ENCODE peak calls at places on chromosomes 3 and 15, in four cellular contexts. Y is fibroblast of pulmonary artery, I is mammary epithelial cell, B is endothelial cell. W is an unnamed sample.

GRCh38 chr15:101049282-101049681 is 130.1 kb downstream of the LRRK1 start:
- DNase-seq in Y (no peak), I (no peak), B (no peak), W (no peak)

GRCh38 chr15:58016776-58017175 is 48.7 kb downstream of the ALDH1A2 start:
- DNase-seq in Y (no peak), I (no peak), B (no peak), W (no peak)

GRCh38 chr3:108073712-108074431 is 17.0 kb downstream of the CD47 start:
- DNase-seq in Y (no peak), I (peak), B (no peak), W (no peak)

GRCh38 chr3:78098367-78098766 is 1058.5 kb downstream of the ROBO2 start:
- DNase-seq in Y (no peak), I (no peak), B (no peak), W (no peak)

GRCh38 chr3:52149021-52149420 is 5.2 kb downstream of the POC1A start:
- DNase-seq in Y (no peak), I (no peak), B (no peak), W (no peak)

GRCh38 chr3:155080692-155081091 is 573 bp downstream of the MME start:
- DNase-seq in Y (peak), I (no peak), B (no peak), W (no peak)

GRCh38 chr15:74412159-74412558 is 21.6 kb downstream of the SEMA7A start:
- DNase-seq in Y (no peak), I (no peak), B (no peak), W (no peak)

GRCh38 chr3:72050771-72051170 is 265.8 kb upstream of the PROK2 start:
- DNase-seq in Y (no peak), I (no peak), B (no peak), W (no peak)

GRCh38 chr3:104176706-104177105 is 1190.0 kb upstream of the ALCAM start:
- DNase-seq in Y (no peak), I (no peak), B (no peak), W (no peak)

GRCh38 chr3:130850846-130851245 is 43.0 kb upstream of the ATP2C1 start:
- DNase-seq in Y (peak), I (peak), B (no peak), W (no peak)

GRCh38 chr3:195069501-195070251 is 201.3 kb downstream of the XXYLT1 start:
- DNase-seq in Y (no peak), I (no peak), B (no peak), W (no peak)

GRCh38 chr3:46670891-46671427 is 22.5 kb downstream of the ALS2CL start:
- DNase-seq in Y (no peak), I (no peak), B (no peak), W (no peak)

GRCh38 chr15:88348579-88349255 is 92.2 kb upstream of the NTRK3 start:
- DNase-seq in Y (no peak), I (no peak), B (no peak), W (no peak)
- TF ChIP-seq CTCF in Y (no peak), I (no peak), B (no peak), W (no peak)

GRCh38 chr3:101141135-101141534 is 147.9 kb upstream of the ABI3BP start:
- DNase-seq in Y (no peak), I (no peak), B (no peak), W (no peak)
- TF ChIP-seq CTCF in Y (no peak), I (no peak), B (no peak), W (no peak)

GRCh38 chr15:60646595-60646994 is 167.7 kb upstream of the ICE2 start:
- DNase-seq in Y (no peak), I (no peak), B (no peak), W (no peak)
- TF ChIP-seq CTCF in Y (no peak), I (no peak), B (no peak), W (no peak)

DNA sequence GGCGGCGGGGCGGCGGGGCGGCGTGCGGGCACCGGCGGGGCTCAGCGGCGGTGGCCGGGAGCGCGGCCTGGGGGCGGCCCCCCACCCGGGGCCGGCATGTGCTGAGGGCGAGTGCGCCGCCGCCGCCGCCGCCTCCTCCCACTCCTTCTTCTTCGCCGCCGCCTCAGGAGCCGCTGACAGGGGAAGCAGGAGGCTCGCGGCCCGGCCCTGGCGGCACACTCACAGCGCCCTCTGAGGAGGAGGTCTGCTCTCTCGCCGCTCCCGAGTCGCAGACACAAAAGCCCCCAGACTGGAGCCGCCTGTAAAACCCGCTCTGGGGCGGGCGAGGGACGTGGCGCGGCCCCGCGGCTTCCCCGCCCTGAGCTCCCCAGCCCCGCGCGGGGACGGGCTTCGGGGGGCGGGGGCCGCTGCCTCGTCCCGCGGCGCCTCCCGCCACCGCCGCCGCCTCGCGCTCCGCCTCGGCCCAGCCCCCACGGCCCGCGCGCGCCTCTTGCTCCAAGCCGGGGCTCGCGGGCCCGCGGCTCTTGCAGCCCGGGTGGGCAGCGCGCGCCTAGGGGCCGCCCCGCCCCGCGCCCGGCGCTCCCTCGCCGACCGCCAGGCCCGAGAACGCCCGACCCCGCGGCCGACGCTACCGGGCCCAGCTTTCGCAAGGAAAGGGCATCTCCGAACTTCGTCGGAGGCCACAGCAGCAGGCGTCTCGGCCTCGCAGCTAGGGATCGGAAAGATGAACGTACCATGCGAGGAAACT is at the start of gene PYGO1:
- DNase-seq in Y (peak), I (peak), B (peak), W (peak)
- TF ChIP-seq CTCF in Y (no peak), I (no peak), B (no peak), W (no peak)

GRCh38 chr3:123444744-123445143 is 4.1 kb downstream of the ADCY5 start:
- DNase-seq in Y (no peak), I (no peak), B (no peak), W (no peak)
- TF ChIP-seq CTCF in Y (no peak), I (no peak), B (no peak), W (no peak)

GRCh38 chr3:50389368-50389767 is 30.0 kb upstream of the TMEM115 start:
- DNase-seq in Y (no peak), I (no peak), B (no peak), W (no peak)

GRCh38 chr3:50388021-50388719 is 28.8 kb upstream of the TMEM115 start:
- DNase-seq in Y (no peak), I (no peak), B (peak), W (no peak)

GRCh38 chr3:50390523-50391177 is 31.3 kb upstream of the TMEM115 start:
- DNase-seq in Y (no peak), I (peak), B (no peak), W (peak)

GRCh38 chr3:50385741-50386140 is 26.4 kb upstream of the TMEM115 start:
- DNase-seq in Y (no peak), I (no peak), B (no peak), W (no peak)

DNA sequence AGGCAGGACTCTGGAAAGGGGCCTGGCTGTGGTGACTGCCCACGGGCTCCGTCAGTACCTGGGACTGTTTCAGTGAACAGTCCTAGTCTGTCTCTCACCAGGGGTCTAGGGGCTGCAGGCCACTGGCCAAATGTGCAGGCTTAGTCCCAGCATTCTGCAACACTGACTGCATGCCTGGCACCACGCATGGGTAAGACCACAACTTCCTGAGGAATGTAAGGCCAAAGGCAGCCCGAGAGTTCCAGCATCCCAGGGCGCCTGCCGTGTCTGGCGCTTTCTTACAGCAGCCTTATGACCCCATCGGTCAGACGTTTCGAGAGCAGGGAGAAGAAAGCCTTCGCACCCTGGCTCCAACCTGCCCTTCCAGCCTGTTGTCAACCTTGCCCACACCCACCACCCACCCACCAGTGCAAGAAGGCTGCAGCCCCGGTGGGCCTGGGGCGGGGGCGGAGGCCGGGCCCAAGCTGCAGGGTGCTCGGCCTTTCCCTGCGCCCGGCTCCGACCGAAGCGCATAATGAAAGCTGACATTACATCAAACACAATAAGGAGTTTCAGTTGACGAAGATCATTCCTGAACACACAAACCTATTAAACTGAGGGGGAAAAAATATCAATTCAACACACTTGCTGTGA is 29.5 kb upstream of the TMEM115 start:
- DNase-seq in Y (no peak), I (no peak), B (no peak), W (no peak)
- TF ChIP-seq CTCF in Y (no peak), I (no peak), B (no peak), W (no peak)